ENCODE peak calls at places on chromosomes 12 and 14, in ten cellular contexts. One of them, this sample, is unnamed.

GRCh38 chr12:109814600-109814999 is 18.6 kb downstream of the TRPV4 start:
- DNase-seq in H7: peak
- DNase-seq in esophagus squamous epithelium: no peak
- DNase-seq in hippocampal formation: no peak
- DNase-seq in activated T-helper 1 cell treated with anti-CD3 and anti-CD28 coated beads, Interleukin-12 subunit alpha, Interleukin-12 subunit beta, Interleukin-2, Interleukin-4 antibody, amounts not matched to agents 30 ng/mL and 10 ng/mL and 1 ng/mL, durations not matched to agents 14 hours and 24 hours and 36 hours: no peak
- DNase-seq in T follicular helper cell: no peak
- DNase-seq in COR-L47: no peak
- DNase-seq in CMK: no peak
- DNase-seq in HL-60: no peak
- DNase-seq in cardiac muscle cell: no peak
- DNase-seq in this sample: no peak

GRCh38 chr12:7498832-7499231 is 4.7 kb downstream of the CD163 start:
- DNase-seq in H7: no peak
- DNase-seq in esophagus squamous epithelium: no peak
- DNase-seq in hippocampal formation: no peak
- DNase-seq in activated T-helper 1 cell treated with anti-CD3 and anti-CD28 coated beads, Interleukin-12 subunit alpha, Interleukin-12 subunit beta, Interleukin-2, Interleukin-4 antibody, amounts not matched to agents 30 ng/mL and 10 ng/mL and 1 ng/mL, durations not matched to agents 14 hours and 24 hours and 36 hours: no peak
- DNase-seq in T follicular helper cell: no peak
- DNase-seq in COR-L47: no peak
- DNase-seq in CMK: no peak
- DNase-seq in HL-60: peak
- DNase-seq in cardiac muscle cell: peak
- DNase-seq in this sample: no peak

GRCh38 chr14:71665157-71665556 is 267.1 kb upstream of the RGS6 start:
- DNase-seq in H7: no peak
- DNase-seq in esophagus squamous epithelium: no peak
- DNase-seq in hippocampal formation: no peak
- DNase-seq in activated T-helper 1 cell treated with anti-CD3 and anti-CD28 coated beads, Interleukin-12 subunit alpha, Interleukin-12 subunit beta, Interleukin-2, Interleukin-4 antibody, amounts not matched to agents 30 ng/mL and 10 ng/mL and 1 ng/mL, durations not matched to agents 14 hours and 24 hours and 36 hours: no peak
- DNase-seq in T follicular helper cell: no peak
- DNase-seq in COR-L47: no peak
- DNase-seq in CMK: no peak
- DNase-seq in HL-60: no peak
- DNase-seq in cardiac muscle cell: peak
- DNase-seq in this sample: no peak

GRCh38 chr12:105946541-105946940 is 192.2 kb downstream of the NUAK1 start:
- DNase-seq in H7: no peak
- DNase-seq in esophagus squamous epithelium: no peak
- DNase-seq in hippocampal formation: no peak
- DNase-seq in activated T-helper 1 cell treated with anti-CD3 and anti-CD28 coated beads, Interleukin-12 subunit alpha, Interleukin-12 subunit beta, Interleukin-2, Interleukin-4 antibody, amounts not matched to agents 30 ng/mL and 10 ng/mL and 1 ng/mL, durations not matched to agents 14 hours and 24 hours and 36 hours: no peak
- DNase-seq in T follicular helper cell: no peak
- DNase-seq in COR-L47: no peak
- DNase-seq in CMK: peak
- DNase-seq in HL-60: no peak
- DNase-seq in cardiac muscle cell: peak
- DNase-seq in this sample: no peak

GRCh38 chr12:109130755-109131521 is 14.6 kb downstream of the ACACB start:
- DNase-seq in H7: no peak
- DNase-seq in esophagus squamous epithelium: no peak
- DNase-seq in hippocampal formation: no peak
- DNase-seq in activated T-helper 1 cell treated with anti-CD3 and anti-CD28 coated beads, Interleukin-12 subunit alpha, Interleukin-12 subunit beta, Interleukin-2, Interleukin-4 antibody, amounts not matched to agents 30 ng/mL and 10 ng/mL and 1 ng/mL, durations not matched to agents 14 hours and 24 hours and 36 hours: no peak
- DNase-seq in T follicular helper cell: no peak
- DNase-seq in COR-L47: no peak
- DNase-seq in CMK: no peak
- DNase-seq in HL-60: no peak
- DNase-seq in cardiac muscle cell: no peak
- DNase-seq in this sample: no peak

GRCh38 chr12:128606970-128607369 is 216.8 kb downstream of the SLC15A4 start:
- DNase-seq in H7: no peak
- DNase-seq in esophagus squamous epithelium: no peak
- DNase-seq in hippocampal formation: no peak
- DNase-seq in activated T-helper 1 cell treated with anti-CD3 and anti-CD28 coated beads, Interleukin-12 subunit alpha, Interleukin-12 subunit beta, Interleukin-2, Interleukin-4 antibody, amounts not matched to agents 30 ng/mL and 10 ng/mL and 1 ng/mL, durations not matched to agents 14 hours and 24 hours and 36 hours: no peak
- DNase-seq in T follicular helper cell: no peak
- DNase-seq in COR-L47: no peak
- DNase-seq in CMK: no peak
- DNase-seq in HL-60: no peak
- DNase-seq in cardiac muscle cell: no peak
- DNase-seq in this sample: no peak

GRCh38 chr12:127176804-127177203 is 1090.2 kb upstream of the TMEM132C start:
- DNase-seq in H7: no peak
- DNase-seq in esophagus squamous epithelium: no peak
- DNase-seq in hippocampal formation: no peak
- DNase-seq in activated T-helper 1 cell treated with anti-CD3 and anti-CD28 coated beads, Interleukin-12 subunit alpha, Interleukin-12 subunit beta, Interleukin-2, Interleukin-4 antibody, amounts not matched to agents 30 ng/mL and 10 ng/mL and 1 ng/mL, durations not matched to agents 14 hours and 24 hours and 36 hours: no peak
- DNase-seq in T follicular helper cell: no peak
- DNase-seq in COR-L47: no peak
- DNase-seq in CMK: no peak
- DNase-seq in HL-60: no peak
- DNase-seq in cardiac muscle cell: no peak
- DNase-seq in this sample: no peak

GRCh38 chr12:51359851-51360250 is 13.4 kb upstream of the CELA1 start:
- DNase-seq in H7: no peak
- DNase-seq in esophagus squamous epithelium: no peak
- DNase-seq in hippocampal formation: no peak
- DNase-seq in activated T-helper 1 cell treated with anti-CD3 and anti-CD28 coated beads, Interleukin-12 subunit alpha, Interleukin-12 subunit beta, Interleukin-2, Interleukin-4 antibody, amounts not matched to agents 30 ng/mL and 10 ng/mL and 1 ng/mL, durations not matched to agents 14 hours and 24 hours and 36 hours: no peak
- DNase-seq in T follicular helper cell: no peak
- DNase-seq in COR-L47: no peak
- DNase-seq in CMK: no peak
- DNase-seq in HL-60: no peak
- DNase-seq in cardiac muscle cell: no peak
- DNase-seq in this sample: no peak

GRCh38 chr14:93959239-93960107 is 16.9 kb downstream of the ASB2 start:
- DNase-seq in H7: peak
- DNase-seq in esophagus squamous epithelium: peak
- DNase-seq in hippocampal formation: no peak
- DNase-seq in activated T-helper 1 cell treated with anti-CD3 and anti-CD28 coated beads, Interleukin-12 subunit alpha, Interleukin-12 subunit beta, Interleukin-2, Interleukin-4 antibody, amounts not matched to agents 30 ng/mL and 10 ng/mL and 1 ng/mL, durations not matched to agents 14 hours and 24 hours and 36 hours: peak
- DNase-seq in T follicular helper cell: peak
- DNase-seq in COR-L47: no peak
- DNase-seq in CMK: peak
- DNase-seq in HL-60: peak
- DNase-seq in cardiac muscle cell: peak
- DNase-seq in this sample: no peak

GRCh38 chr12:106682594-106683234 is 91.8 kb upstream of the RIC8B start:
- DNase-seq in H7: no peak
- DNase-seq in esophagus squamous epithelium: no peak
- DNase-seq in hippocampal formation: no peak
- DNase-seq in activated T-helper 1 cell treated with anti-CD3 and anti-CD28 coated beads, Interleukin-12 subunit alpha, Interleukin-12 subunit beta, Interleukin-2, Interleukin-4 antibody, amounts not matched to agents 30 ng/mL and 10 ng/mL and 1 ng/mL, durations not matched to agents 14 hours and 24 hours and 36 hours: no peak
- DNase-seq in T follicular helper cell: no peak
- DNase-seq in COR-L47: peak
- DNase-seq in CMK: no peak
- DNase-seq in HL-60: no peak
- DNase-seq in cardiac muscle cell: peak
- DNase-seq in this sample: no peak

This sample was measured in lower leg skin.